ENCODE peak calls at places on chromosome 12, in ten cellular contexts. B is NCI-H1092 treated with DMSO at 0.1 percent for 48 hours; P is stimulated activated CD8-positive, alpha-beta memory T cell treated with anti-CD3 and anti-CD28 coated beads, Interleukin-12 subunit alpha, Interleukin-12 subunit beta, amount 100 ng/mL, for 1 hour; R is H7; T is substantia nigra; Z is GM19239; K is HT-29; F is posterior vena cava; S is astrocyte of the hippocampus; J is COLO829. O is an unnamed sample.

GRCh38 chr12:89257355-89257754 is 94.9 kb downstream of the DUSP6 start:
- DNase-seq in B (no peak), P (no peak), R (no peak), T (no peak), Z (no peak), K (no peak), F (no peak), S (no peak), J (no peak), O (no peak)

GRCh38 chr12:57983150-57983857 is 41.9 kb downstream of the ATP23 start:
- DNase-seq in B (peak; percentile 18), P (no peak), R (peak; percentile 9), T (peak; percentile 21), Z (no peak), K (peak; percentile 57), F (no peak), S (peak; percentile 75), J (peak; percentile 40), O (no peak)

GRCh38 chr12:50411051-50411660 is 10.5 kb downstream of the LARP4 start:
- DNase-seq in B (no peak), P (no peak), R (no peak), T (no peak), Z (no peak), K (no peak), F (peak; percentile 51), S (no peak), J (no peak), O (no peak)

GRCh38 chr12:85310456-85311076 is 30.5 kb downstream of the ALX1 start:
- DNase-seq in B (peak; percentile 13), P (no peak), R (no peak), T (no peak), Z (no peak), K (peak; percentile 30), F (no peak), S (no peak), J (no peak), O (no peak)

GRCh38 chr12:34340534-34341361 is 318.5 kb downstream of the ALG10 start:
- DNase-seq in B (no peak), P (no peak), R (peak; percentile 27), T (no peak), Z (no peak), K (no peak), F (no peak), S (no peak), J (no peak), O (no peak)

GRCh38 chr12:75859868-75860267 is 171.7 kb downstream of the PHLDA1 start:
- DNase-seq in B (no peak), P (no peak), R (no peak), T (no peak), Z (no peak), K (no peak), F (no peak), S (no peak), J (no peak), O (no peak)

GRCh38 chr12:16229676-16230075 is 47.8 kb downstream of the SLC15A5 start:
- DNase-seq in B (no peak), P (no peak), R (no peak), T (no peak), Z (no peak), K (no peak), F (no peak), S (no peak), J (no peak), O (no peak)

GRCh38 chr12:50326636-50327284 is 43.4 kb upstream of the LIMA1 start:
- DNase-seq in B (peak; percentile 44), P (no peak), R (no peak), T (no peak), Z (no peak), K (peak; percentile 72), F (no peak), S (peak; percentile 76), J (no peak), O (no peak)

GRCh38 chr12:96743606-96744005 is 163.5 kb upstream of the NEDD1 start:
- DNase-seq in B (no peak), P (no peak), R (no peak), T (no peak), Z (no peak), K (no peak), F (no peak), S (peak; percentile 76), J (no peak), O (no peak)

GRCh38 chr12:47773062-47773857 is at the start of gene SLC48A1:
- DNase-seq in B (peak; percentile 85), P (peak; percentile 41), R (peak; percentile 98), T (peak; percentile 76), Z (peak; percentile 95), K (peak; percentile 77), F (peak; percentile 93), S (peak; percentile 88), J (peak; percentile 68), O (peak; percentile 96)

GRCh38 chr12:119715268-119715620 is 47.3 kb downstream of the PRKAB1 start:
- DNase-seq in B (no peak), P (no peak), R (no peak), T (no peak), Z (no peak), K (no peak), F (no peak), S (peak; percentile 29), J (no peak), O (no peak)

GRCh38 chr12:108765289-108765764 is 34.0 kb upstream of the CORO1C start:
- DNase-seq in B (no peak), P (no peak), R (no peak), T (no peak), Z (no peak), K (no peak), F (no peak), S (no peak), J (no peak), O (no peak)

GRCh38 chr12:105855691-105856405 is 282.9 kb downstream of the NUAK1 start:
- DNase-seq in B (no peak), P (no peak), R (no peak), T (no peak), Z (no peak), K (no peak), F (no peak), S (no peak), J (no peak), O (no peak)

O was measured in GM20000.